ENCODE peak calls at places on chromosomes 12 and 14, in eight cellular contexts. H, I, J, E, P, L, M and Y are unnamed samples.

GRCh38 chr12:8449293-8449944 is 6.3 kb upstream of the CLEC6A start:
- DNase-seq in H (no peak), I (no peak), J (no peak), E (no peak), P (no peak), L (no peak), M (no peak), Y (no peak)

GRCh38 chr12:63496654-63497053 is 171.6 kb downstream of the DPY19L2 start:
- DNase-seq in H (no peak), I (no peak), J (no peak), E (no peak), P (no peak), L (no peak), M (no peak), Y (no peak)

GRCh38 chr12:116892318-116892717 is 11.1 kb upstream of the HRK start:
- DNase-seq in H (no peak), I (no peak), J (peak; percentile 27), E (no peak), P (no peak), L (no peak), M (no peak), Y (no peak)

GRCh38 chr14:93975791-93976476 is 436 bp downstream of the ASB2 start:
- DNase-seq in H (no peak), I (no peak), J (no peak), E (peak; percentile 71), P (no peak), L (no peak), M (no peak), Y (no peak)

GRCh38 chr12:22334696-22335290 is at the start of gene ST8SIA1:
- DNase-seq in H (peak; percentile 32), I (peak; percentile 8), J (peak; percentile 42), E (no peak), P (peak; percentile 29), L (peak; percentile 15), M (peak; percentile 30), Y (peak; percentile 37)

GRCh38 chr14:68458840-68459469 is 333.9 kb downstream of the ZFP36L1 start:
- DNase-seq in H (peak; percentile 54), I (peak; percentile 91), J (peak; percentile 83), E (no peak), P (peak; percentile 57), L (peak; percentile 93), M (peak; percentile 62), Y (peak; percentile 95)

GRCh38 chr12:131368073-131369071 is 342.5 kb upstream of the SFSWAP start:
- DNase-seq in H (no peak), I (no peak), J (no peak), E (no peak), P (no peak), L (no peak), M (no peak), Y (no peak)

GRCh38 chr12:3632256-3633240 is 120.4 kb downstream of the CRACR2A start:
- DNase-seq in H (no peak), I (no peak), J (peak; percentile 54), E (no peak), P (no peak), L (peak; percentile 7), M (no peak), Y (peak; percentile 20)

GRCh38 chr14:36518586-36519430 is 1.2 kb downstream of the NKX2-1 start:
- DNase-seq in H (no peak), I (no peak), J (no peak), E (no peak), P (no peak), L (no peak), M (no peak), Y (no peak)

GRCh38 chr12:16352481-16352880 is 5.0 kb downstream of the MGST1 start:
- DNase-seq in H (peak; percentile 73), I (peak; percentile 37), J (peak; percentile 42), E (no peak), P (no peak), L (peak; percentile 60), M (peak; percentile 86), Y (peak; percentile 79)

GRCh38 chr12:86634706-86635410 is 378.7 kb upstream of the MGAT4C start:
- DNase-seq in H (no peak), I (no peak), J (no peak), E (no peak), P (no peak), L (no peak), M (peak; percentile 1), Y (peak; percentile 14)

DNA sequence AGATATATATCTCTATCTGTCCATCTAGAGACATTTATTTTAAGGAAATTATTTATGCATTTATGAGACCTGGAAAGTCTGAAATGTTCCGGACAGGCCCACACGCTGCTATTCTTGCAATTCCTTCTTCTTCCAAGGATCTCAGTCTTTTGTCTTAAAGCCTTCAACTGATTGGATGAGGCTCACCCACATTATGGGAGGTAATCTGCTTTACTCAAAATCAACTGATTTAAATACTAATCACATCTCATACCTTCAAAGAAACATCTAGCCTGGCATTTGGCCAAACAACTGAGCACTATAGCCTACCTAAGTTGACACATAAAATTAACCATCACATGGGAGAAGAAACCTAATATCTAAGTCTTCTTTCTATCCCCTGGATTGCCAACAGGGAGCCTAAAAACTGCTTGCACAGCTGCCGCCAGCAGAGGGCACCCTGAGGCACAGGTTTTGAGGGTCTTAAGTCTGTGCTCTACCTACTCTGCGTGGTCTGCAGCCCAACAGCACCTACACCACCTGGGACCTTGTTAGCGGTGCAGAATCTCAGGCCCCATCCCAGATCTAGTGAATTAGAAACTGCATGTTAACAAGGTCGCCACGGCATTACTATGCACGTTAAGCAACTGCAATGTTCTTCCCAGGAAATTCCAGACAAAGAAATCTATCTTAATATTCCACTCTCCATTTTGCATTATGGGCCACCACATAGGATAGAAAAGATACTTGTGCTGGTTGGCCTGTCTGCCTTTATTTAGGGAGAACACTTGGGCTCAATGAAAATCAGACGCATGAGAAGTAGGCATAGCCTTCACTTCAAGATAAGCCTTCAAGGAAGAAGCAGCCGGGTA is 249.7 kb downstream of the FOXG1 start:
- DNase-seq in H (peak; percentile 64), I (peak; percentile 50), J (peak; percentile 73), E (peak; percentile 16), P (no peak), L (peak; percentile 31), M (peak; percentile 67), Y (peak; percentile 65)
- TF ChIP-seq CTCF in H (peak; percentile 91), I (peak; percentile 95), J (peak; percentile 95), E (peak; percentile 76), P (no peak), L (peak; percentile 94), M (peak; percentile 95), Y (peak; percentile 91)

DNA sequence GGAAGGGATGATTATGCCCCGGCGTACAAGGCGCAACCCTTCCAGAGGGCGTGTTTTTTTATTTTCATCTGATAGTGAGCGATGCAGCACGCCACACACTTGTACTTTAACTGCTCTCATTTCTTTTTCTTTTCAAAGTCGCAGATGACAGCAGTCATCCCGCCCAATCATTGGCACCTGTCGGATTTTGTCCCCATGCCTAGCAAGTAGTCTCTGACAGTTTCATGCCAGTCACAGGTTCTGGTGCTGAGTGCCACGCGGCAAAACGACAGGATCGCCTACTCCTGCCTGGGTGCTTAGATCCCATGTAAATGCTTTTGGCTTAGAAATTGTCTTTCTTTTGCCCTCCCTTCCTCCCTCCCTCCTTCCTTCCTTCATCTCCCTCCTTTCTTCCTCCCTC is 117.7 kb downstream of the GLT1D1 start:
- DNase-seq in H (no peak), I (no peak), J (no peak), E (no peak), P (no peak), L (no peak), M (no peak), Y (no peak)
- H3K4me3 ChIP-seq in H (no peak overlapping the region), I (no peak overlapping the region), J (no peak overlapping the region), E (no peak overlapping the region), P (no peak overlapping the region), L (no peak overlapping the region), M (no peak overlapping the region), Y (no peak overlapping the region)

DNA sequence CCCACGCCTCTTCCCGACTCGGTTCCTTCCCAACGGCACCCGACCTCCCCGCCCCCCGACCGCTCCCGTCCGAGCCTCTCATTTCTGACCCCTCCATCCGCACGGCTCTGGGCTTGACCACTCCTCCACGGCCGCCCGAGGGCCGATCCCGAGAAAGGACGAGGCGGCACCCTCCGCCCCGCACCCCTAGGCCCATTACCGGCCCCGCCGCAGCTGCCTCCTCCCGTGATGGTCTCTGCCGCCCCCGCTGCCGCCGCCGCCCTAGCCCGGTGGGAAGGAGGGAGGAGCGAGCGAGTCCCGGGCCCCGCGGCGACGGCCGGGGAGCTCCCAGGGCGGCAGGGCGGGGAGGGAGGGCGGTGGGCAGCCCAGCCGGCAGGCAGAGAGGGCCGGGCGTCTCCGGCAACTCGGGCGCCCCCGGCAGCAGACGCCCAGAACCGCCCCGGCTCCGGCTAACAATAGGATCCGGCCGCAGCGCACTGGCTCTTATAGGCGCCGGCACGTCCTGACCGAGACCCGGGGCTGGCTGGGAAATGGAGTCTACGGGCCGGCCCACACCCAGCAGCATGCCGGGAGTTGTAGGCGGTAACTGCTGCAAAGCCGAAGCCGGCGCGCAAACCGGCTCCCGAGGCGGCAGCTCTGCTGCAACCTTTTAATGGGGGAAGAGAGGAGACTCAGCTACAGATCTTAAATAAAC is at the start of gene CSRNP2:
- DNase-seq in H (peak; percentile 98), I (peak; percentile 97), J (peak; percentile 98), E (peak; percentile 94), P (peak; percentile 96), L (peak; percentile 95), M (peak; percentile 98), Y (peak; percentile 94)
- TF ChIP-seq CTCF in H (no peak), I (no peak), J (no peak), E (peak; percentile 14), P (no peak), L (no peak), M (peak; percentile 11), Y (peak; percentile 1)

GRCh38 chr12:94209240-94209639 is 60.9 kb downstream of the PLXNC1 start:
- DNase-seq in H (no peak), I (no peak), J (no peak), E (no peak), P (no peak), L (no peak), M (no peak), Y (no peak)

GRCh38 chr12:94208433-94208921 is 60.1 kb downstream of the PLXNC1 start:
- DNase-seq in H (no peak), I (no peak), J (no peak), E (no peak), P (peak; percentile 13), L (no peak), M (no peak), Y (no peak)

GRCh38 chr12:94205738-94206310 is 57.4 kb downstream of the PLXNC1 start:
- DNase-seq in H (no peak), I (no peak), J (no peak), E (peak; percentile 33), P (no peak), L (no peak), M (no peak), Y (no peak)

GRCh38 chr12:94206886-94207285 is 58.5 kb downstream of the PLXNC1 start:
- DNase-seq in H (no peak), I (no peak), J (no peak), E (no peak), P (no peak), L (no peak), M (no peak), Y (no peak)

GRCh38 chr12:94207467-94208432 is 59.4 kb downstream of the PLXNC1 start:
- DNase-seq in H (peak; percentile 73), I (peak; percentile 1), J (peak; percentile 12), E (peak; percentile 78), P (peak; percentile 12), L (no peak), M (peak; percentile 66), Y (peak; percentile 28)
- H3K4me3 ChIP-seq in H (no peak overlapping the region), I (no peak overlapping the region), J (no peak overlapping the region), E (peak overlapping the region; percentile 52), P (no peak overlapping the region), L (no peak overlapping the region), M (no peak overlapping the region), Y (no peak overlapping the region)